ENCODE peak calls at places on chromosomes 2 and 18, in seven cellular contexts. L is HEK293T; R is activated T-cell treated with anti-CD3 and anti-CD28 coated beads for 24 hours; W is NCI-H1092 treated with DMSO at 0.1 percent for 48 hours; Q is cerebellum; H is Daoy; B is activated CD4-positive, alpha-beta T cell treated with anti-CD3 and anti-CD28 coated beads for 4 hours. J is an unnamed sample.

GRCh38 chr18:77551055-77551454 is 301.4 kb downstream of the GALR1 start:
- DNase-seq in L (no peak), R (no peak), W (peak), Q (no peak), H (no peak), B (no peak), J (peak)

GRCh38 chr2:69253893-69254292 is 133.1 kb downstream of the GFPT1 start:
- DNase-seq in L (no peak), R (no peak), W (no peak), Q (peak), H (peak), B (no peak), J (no peak)

GRCh38 chr2:172928754-172929153 is 146.9 kb upstream of the MAP3K20 start:
- DNase-seq in L (no peak), R (no peak), W (no peak), Q (no peak), H (peak), B (no peak), J (no peak)

GRCh38 chr2:37189452-37190153 is 1.1 kb upstream of the SULT6B1 start:
- DNase-seq in L (no peak), R (no peak), W (no peak), Q (no peak), H (peak), B (no peak), J (no peak)

GRCh38 chr2:238857929-238858328 is 10.0 kb downstream of the TWIST2 start:
- DNase-seq in L (no peak), R (no peak), W (no peak), Q (no peak), H (no peak), B (no peak), J (no peak)

GRCh38 chr2:86393521-86394490 is 47.4 kb upstream of the KDM3A start:
- DNase-seq in L (no peak), R (no peak), W (no peak), Q (no peak), H (peak), B (no peak), J (peak)

GRCh38 chr2:130327703-130328527 is 14.8 kb upstream of the IMP4 start:
- DNase-seq in L (no peak), R (no peak), W (no peak), Q (no peak), H (peak), B (no peak), J (peak)

GRCh38 chr2:218992703-218993344 is 398 bp downstream of the CRYBA2 start:
- DNase-seq in L (no peak), R (no peak), W (peak), Q (no peak), H (peak), B (no peak), J (no peak)

GRCh38 chr18:74895686-74896085 is 298.0 kb downstream of the ZNF407 start:
- DNase-seq in L (no peak), R (no peak), W (no peak), Q (no peak), H (peak), B (no peak), J (no peak)

GRCh38 chr2:219634951-219635751 is 7.7 kb downstream of the SLC4A3 start:
- DNase-seq in L (no peak), R (no peak), W (no peak), Q (no peak), H (no peak), B (no peak), J (no peak)

GRCh38 chr2:138846216-138846821 is 66.1 kb upstream of the NXPH2 start:
- DNase-seq in L (peak), R (no peak), W (peak), Q (peak), H (no peak), B (no peak), J (no peak)

J was measured in esophagus muscularis mucosa.